ENCODE peak calls at places on chromosomes 4 and X, in four cellular contexts. T is CD8-positive, alpha-beta memory T cell; Y is HCT116; V is colonic mucosa. W is an unnamed sample.
A peak's percentile ranks its signal among the peaks of the same experiment; 100 is the strongest.

GRCh38 chrX:31499120-31499519 is 427.3 kb upstream of the FTHL17 start:
- DNase-seq in T (no peak), Y (no peak), V (no peak), W (no peak)

GRCh38 chrX:79079477-79079876 is 65.0 kb upstream of the GPR174 start:
- DNase-seq in T (no peak), Y (no peak), V (no peak), W (no peak)

GRCh38 chr4:10013722-10014121 is 7.6 kb downstream of the SLC2A9 start:
- DNase-seq in T (no peak), Y (peak; percentile 18), V (peak; percentile 78), W (peak; percentile 70)

GRCh38 chr4:130077275-130077674 is 981.3 kb downstream of the C4orf33 start:
- DNase-seq in T (no peak), Y (no peak), V (no peak), W (no peak)

GRCh38 chr4:90602728-90603127 is 475.5 kb downstream of the CCSER1 start:
- DNase-seq in T (no peak), Y (no peak), V (no peak), W (peak; percentile 11)

GRCh38 chr4:832108-832507 is 6.2 kb upstream of the CPLX1 start:
- DNase-seq in T (no peak), Y (no peak), V (no peak), W (no peak)

GRCh38 chr4:94084155-94084554 is 123.5 kb upstream of the SMARCAD1 start:
- DNase-seq in T (no peak), Y (no peak), V (no peak), W (no peak)

GRCh38 chr4:175705407-175705806 is 106.7 kb downstream of the GPM6A start:
- DNase-seq in T (no peak), Y (no peak), V (no peak), W (peak; percentile 13)

GRCh38 chrX:3655181-3655580 is 58.3 kb downstream of the PRKX start:
- DNase-seq in T (no peak), Y (no peak), V (no peak), W (no peak)

GRCh38 chr4:40164459-40164858 is 32.4 kb upstream of the RHOH start:
- DNase-seq in T (no peak), Y (no peak), V (no peak), W (no peak)

GRCh38 chrX:47540754-47541538 is 20.1 kb upstream of the ARAF start:
- DNase-seq in T (no peak), Y (peak; percentile 78), V (peak; percentile 79), W (peak; percentile 89)

GRCh38 chr4:51870441-51871188 is 27.7 kb downstream of the DCUN1D4 start:
- DNase-seq in T (no peak), Y (no peak), V (no peak), W (no peak)

GRCh38 chrX:107213477-107213876 is 7.1 kb downstream of the DNAAF6 start:
- DNase-seq in T (no peak), Y (no peak), V (no peak), W (no peak)

GRCh38 chr4:56658410-56659003 is 22.6 kb downstream of the HOPX start:
- DNase-seq in T (no peak), Y (no peak), V (no peak), W (no peak)

GRCh38 chr4:65023877-65024670 is 614.8 kb upstream of the TECRL start:
- DNase-seq in T (no peak), Y (no peak), V (no peak), W (no peak)

DNA sequence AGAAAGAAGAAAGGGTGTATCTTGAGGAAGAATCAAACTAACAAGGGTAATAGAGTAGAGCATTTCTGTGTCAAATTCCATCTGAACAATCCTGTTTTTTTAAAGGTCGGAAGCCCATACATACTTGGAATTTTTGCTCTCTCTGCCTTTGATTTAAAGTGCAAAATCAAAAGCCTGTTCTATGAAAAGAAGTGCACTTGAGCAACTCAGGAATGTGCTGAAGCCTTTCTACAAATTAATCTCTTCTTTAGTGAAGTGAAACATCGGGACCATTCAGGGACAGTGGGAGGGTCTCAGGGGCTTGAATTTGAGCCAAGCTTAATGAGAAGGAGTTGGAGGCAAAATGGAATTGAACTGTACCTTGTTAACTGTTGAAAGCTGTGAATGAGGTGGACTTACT is 1008.5 kb upstream of the LCORL start:
- DNase-seq in T (no peak), Y (no peak), V (no peak), W (no peak)
- H3K9me3 ChIP-seq in T (no peaks in the 10 kb centered on the region), Y (no peaks in the 10 kb centered on the region), V (no peaks in the 10 kb centered on the region), W (no peaks in the 10 kb centered on the region)

GRCh38 chr4:92251711-92252110 is 52.1 kb upstream of the GRID2 start:
- DNase-seq in T (no peak), Y (no peak), V (no peak), W (no peak)
- H3K9me3 ChIP-seq in T (no peaks in the 10 kb centered on the region), Y (no peaks in the 10 kb centered on the region), V (no peaks in the 10 kb centered on the region), W (no peaks in the 10 kb centered on the region)

GRCh38 chrX:64195862-64196261 is 9.6 kb downstream of the AMER1 start:
- DNase-seq in T (no peak), Y (no peak), V (no peak), W (no peak)

GRCh38 chrX:64192040-64192439 is 13.5 kb downstream of the AMER1 start:
- DNase-seq in T (no peak), Y (no peak), V (no peak), W (no peak)

GRCh38 chrX:64191281-64192010 is 14.1 kb downstream of the AMER1 start:
- DNase-seq in T (no peak), Y (no peak), V (no peak), W (no peak)

GRCh38 chrX:64190136-64190740 is 15.3 kb downstream of the AMER1 start:
- DNase-seq in T (no peak), Y (no peak), V (no peak), W (no peak)

DNA sequence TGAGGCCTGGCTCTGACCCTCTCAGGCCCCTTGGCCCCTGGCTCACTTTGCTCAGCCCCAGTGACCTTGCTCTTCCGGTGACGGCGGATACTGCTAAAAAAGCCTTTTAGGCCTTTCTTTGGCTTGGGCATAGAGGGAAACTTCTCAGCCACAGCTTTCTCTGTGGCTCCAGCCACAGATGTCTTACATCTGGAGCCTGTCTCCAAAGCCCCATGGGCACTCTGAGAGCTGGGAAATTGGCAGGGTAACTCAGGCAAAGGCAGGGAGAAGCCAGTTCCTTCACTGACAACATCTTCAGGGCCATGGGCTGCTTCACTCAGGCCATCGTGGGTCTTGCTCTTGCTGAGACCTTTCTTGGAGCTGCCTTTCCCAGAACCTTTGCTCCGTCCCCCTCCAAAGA is 12.8 kb downstream of the AMER1 start:
- DNase-seq in T (no peak), Y (no peak), V (no peak), W (no peak)
- H3K9me3 ChIP-seq in T (no peaks in the 10 kb centered on the region), Y (no peaks in the 10 kb centered on the region), V (no peaks in the 10 kb centered on the region), W (no peaks in the 10 kb centered on the region)

DNA sequence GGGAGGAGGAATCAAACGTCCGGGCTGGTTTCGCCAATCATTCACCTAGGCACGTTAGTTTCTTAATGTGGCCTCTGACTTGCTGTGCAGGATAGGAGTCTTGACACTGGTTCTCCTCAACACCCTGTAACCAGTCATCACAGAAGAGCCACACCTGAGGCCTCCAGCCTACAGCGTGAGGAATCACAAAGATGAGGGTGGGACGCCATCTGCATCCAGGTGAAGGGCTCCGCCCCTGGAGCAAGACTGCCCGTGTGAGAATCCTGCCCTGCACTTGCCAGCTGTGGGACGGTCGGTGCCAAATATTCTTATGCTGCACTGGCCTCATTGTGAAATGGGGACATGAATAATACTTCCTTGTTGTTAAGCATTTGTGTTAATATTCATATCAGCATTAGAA is 35.7 kb upstream of the TSPAN5 start:
- DNase-seq in T (no peak), Y (no peak), V (no peak), W (no peak)
- H3K9me3 ChIP-seq in T (no peaks in the 10 kb centered on the region), Y (no peaks in the 10 kb centered on the region), V (no peaks in the 10 kb centered on the region), W (peaks cover 3% of the 10 kb centered on the region)

GRCh38 chr4:18202510-18202909 is 181.0 kb upstream of the LCORL start:
- DNase-seq in T (no peak), Y (no peak), V (no peak), W (no peak)
- H3K9me3 ChIP-seq in T (no peaks in the 10 kb centered on the region), Y (no peaks in the 10 kb centered on the region), V (no peaks in the 10 kb centered on the region), W (no peaks in the 10 kb centered on the region)

DNA sequence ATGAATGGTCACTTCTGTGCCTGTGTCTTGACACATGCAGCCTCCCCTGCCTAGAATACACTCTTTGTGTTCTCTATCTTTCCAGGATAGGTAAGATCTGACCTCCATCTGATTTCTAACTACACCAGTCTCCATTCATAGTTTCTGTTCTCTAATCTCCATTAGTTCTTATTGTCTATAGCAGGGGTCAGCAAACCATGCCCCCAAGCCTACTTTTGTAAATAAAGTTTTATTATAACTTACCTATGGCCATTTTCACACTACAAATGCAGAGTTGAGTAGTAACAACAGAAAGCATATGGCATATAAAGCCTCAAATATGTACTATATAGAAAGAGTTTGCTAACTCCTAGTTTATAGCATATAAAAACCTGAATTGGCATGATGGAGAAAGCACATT is 37.6 kb upstream of the H2AZ1 start:
- DNase-seq in T (no peak), Y (no peak), V (no peak), W (no peak)
- H3K9me3 ChIP-seq in T (no peaks in the 10 kb centered on the region), Y (no peaks in the 10 kb centered on the region), V (no peaks in the 10 kb centered on the region), W (no peaks in the 10 kb centered on the region)

GRCh38 chr4:58113083-58113482 is 1002.9 kb upstream of the IGFBP7 start:
- DNase-seq in T (no peak), Y (no peak), V (no peak), W (no peak)
- H3K9me3 ChIP-seq in T (no peaks in the 10 kb centered on the region), Y (no peaks in the 10 kb centered on the region), V (no peaks in the 10 kb centered on the region), W (no peaks in the 10 kb centered on the region)

DNA sequence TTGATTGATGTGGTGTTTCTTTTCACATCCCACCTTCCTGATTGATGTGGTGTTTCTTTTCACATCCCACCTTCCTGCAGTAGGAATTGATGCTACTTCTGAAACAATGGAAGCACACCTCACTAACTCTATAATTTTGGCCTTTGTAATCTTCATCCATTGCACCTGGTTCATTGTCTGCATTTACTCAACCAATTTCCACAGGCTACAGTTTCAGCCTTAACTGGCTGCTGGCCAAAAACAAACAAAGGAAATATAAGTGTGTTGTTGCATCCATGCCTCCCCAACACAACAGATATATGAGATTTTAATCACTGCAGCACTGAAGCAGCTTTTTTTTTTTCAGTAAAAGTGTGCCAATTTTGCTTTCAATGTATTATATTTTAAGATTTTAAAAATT is 867.6 kb upstream of the PCDH7 start:
- DNase-seq in T (no peak), Y (no peak), V (no peak), W (no peak)
- H3K9me3 ChIP-seq in T (no peaks in the 10 kb centered on the region), Y (no peaks in the 10 kb centered on the region), V (no peaks in the 10 kb centered on the region), W (no peaks in the 10 kb centered on the region)

W was measured in hepatocyte.